ENCODE peak calls at places on chromosome 1, in six cellular contexts. J is HL-60, U is SK-N-SH, A is HepG2, I is H1, G is GM12878. H is an unnamed sample.

GRCh38 chr1:174000274-174000852 is 21.8 kb downstream of the RC3H1 start:
- DNase-seq in I (no peak), J (no peak), U (peak), A (no peak), G (no peak), H (no peak)

GRCh38 chr1:93007941-93008577 is 46.8 kb upstream of the DIPK1A start:
- DNase-seq in G (no peak), A (no peak), J (no peak), U (no peak), I (no peak), H (no peak)

GRCh38 chr1:103129255-103129654 is 20.9 kb upstream of the COL11A1 start:
- DNase-seq in U (no peak), I (no peak), J (no peak), G (no peak), A (no peak), H (no peak)

GRCh38 chr1:30001011-30001410 is 722.4 kb downstream of the MATN1 start:
- DNase-seq in I (no peak), U (no peak), G (no peak), J (no peak), A (no peak), H (no peak)

GRCh38 chr1:231410041-231410591 is 12.0 kb downstream of the EGLN1 start:
- DNase-seq in J (no peak), U (no peak), I (no peak), G (no peak), A (no peak), H (no peak)

GRCh38 chr1:1088036-1088800 is 14.1 kb upstream of the RNF223 start:
- DNase-seq in J (no peak), I (no peak), G (no peak), A (no peak), U (peak), H (no peak)

GRCh38 chr1:93598396-93598795 is 83.2 kb downstream of the BCAR3 start:
- DNase-seq in U (no peak), A (no peak), J (no peak), G (no peak), I (no peak), H (no peak)

GRCh38 chr1:19169642-19170041 is 40.4 kb downstream of the UBR4 start:
- DNase-seq in U (no peak), J (no peak), A (no peak), I (no peak), G (peak), H (peak)

GRCh38 chr1:212158912-212159796 is 123.6 kb downstream of the DTL start:
- DNase-seq in J (no peak), U (no peak), I (no peak), A (peak), G (peak), H (peak)

GRCh38 chr1:64915381-64916274 is 50.7 kb downstream of the JAK1 start:
- DNase-seq in U (peak), J (no peak), A (peak), G (no peak), I (no peak), H (no peak)

GRCh38 chr1:245480393-245481120 is 325.8 kb downstream of the KIF26B start:
- DNase-seq in I (no peak), G (no peak), A (no peak), U (no peak), J (no peak), H (no peak)

GRCh38 chr1:76053021-76053420 is 21.5 kb upstream of the ST6GALNAC3 start:
- DNase-seq in I (no peak), A (no peak), G (no peak), J (no peak), U (peak), H (no peak)

GRCh38 chr1:152461544-152461943 is 47.5 kb upstream of the CRNN start:
- DNase-seq in J (peak), U (peak), I (no peak), A (peak), G (no peak), H (peak)

GRCh38 chr1:154176341-154176740 is 15.6 kb downstream of the TPM3 start:
- DNase-seq in A (no peak), G (no peak), I (no peak), J (no peak), U (no peak), H (no peak)

GRCh38 chr1:27503961-27504587 is 14.1 kb upstream of the WASF2 start:
- DNase-seq in I (no peak), G (no peak), A (no peak), J (no peak), U (no peak), H (no peak)

GRCh38 chr1:147580200-147580557 is 38.9 kb downstream of the BCL9 start:
- DNase-seq in U (no peak), G (no peak), I (no peak), J (no peak), A (no peak), H (no peak)

GRCh38 chr1:10724948-10725852 is 71.2 kb downstream of the CASZ1 start:
- DNase-seq in J (no peak), A (no peak), G (no peak), I (no peak), U (peak), H (no peak)

GRCh38 chr1:15400627-15401026 is 9.1 kb upstream of the EFHD2 start:
- DNase-seq in U (no peak), A (no peak), I (no peak), J (no peak), G (no peak), H (no peak)

GRCh38 chr1:59141267-59141863 is 155.5 kb upstream of the FGGY start:
- DNase-seq in I (no peak), U (no peak), G (no peak), A (no peak), J (no peak), H (no peak)

GRCh38 chr1:226574044-226574443 is 25.5 kb downstream of the STUM start:
- DNase-seq in U (no peak), G (no peak), A (no peak), J (no peak), I (no peak), H (no peak)

GRCh38 chr1:12650001-12650421 is 6.1 kb downstream of the AADACL4 start:
- DNase-seq in G (no peak), A (no peak), J (no peak), U (no peak), I (no peak), H (no peak)

GRCh38 chr1:200038987-200039848 is 11.7 kb downstream of the NR5A2 start:
- DNase-seq in J (peak), U (peak), G (no peak), I (no peak), A (no peak), H (no peak)

GRCh38 chr1:17251699-17252376 is 2.9 kb downstream of the PADI3 start:
- DNase-seq in I (no peak), A (no peak), U (no peak), G (no peak), J (no peak), H (no peak)

GRCh38 chr1:6614953-6615785 is 1.6 kb downstream of the PHF13 start:
- DNase-seq in J (no peak), U (peak), G (no peak), A (no peak), I (no peak), H (peak)

GRCh38 chr1:9203623-9204022 is 31.0 kb upstream of the H6PD start:
- DNase-seq in J (no peak), A (no peak), I (no peak), U (no peak), G (no peak), H (no peak)

GRCh38 chr1:196385109-196385508 is 223.1 kb downstream of the KCNT2 start:
- DNase-seq in J (no peak), A (no peak), I (no peak), U (no peak), G (no peak), H (no peak)

GRCh38 chr1:205530116-205530515 is 25.6 kb downstream of the CDK18 start:
- DNase-seq in U (no peak), I (no peak), G (no peak), J (no peak), A (no peak), H (no peak)

GRCh38 chr1:46131727-46132528 is 501 bp downstream of the PIK3R3 start:
- DNase-seq in U (peak), J (no peak), I (no peak), G (no peak), A (no peak), H (peak)

DNA sequence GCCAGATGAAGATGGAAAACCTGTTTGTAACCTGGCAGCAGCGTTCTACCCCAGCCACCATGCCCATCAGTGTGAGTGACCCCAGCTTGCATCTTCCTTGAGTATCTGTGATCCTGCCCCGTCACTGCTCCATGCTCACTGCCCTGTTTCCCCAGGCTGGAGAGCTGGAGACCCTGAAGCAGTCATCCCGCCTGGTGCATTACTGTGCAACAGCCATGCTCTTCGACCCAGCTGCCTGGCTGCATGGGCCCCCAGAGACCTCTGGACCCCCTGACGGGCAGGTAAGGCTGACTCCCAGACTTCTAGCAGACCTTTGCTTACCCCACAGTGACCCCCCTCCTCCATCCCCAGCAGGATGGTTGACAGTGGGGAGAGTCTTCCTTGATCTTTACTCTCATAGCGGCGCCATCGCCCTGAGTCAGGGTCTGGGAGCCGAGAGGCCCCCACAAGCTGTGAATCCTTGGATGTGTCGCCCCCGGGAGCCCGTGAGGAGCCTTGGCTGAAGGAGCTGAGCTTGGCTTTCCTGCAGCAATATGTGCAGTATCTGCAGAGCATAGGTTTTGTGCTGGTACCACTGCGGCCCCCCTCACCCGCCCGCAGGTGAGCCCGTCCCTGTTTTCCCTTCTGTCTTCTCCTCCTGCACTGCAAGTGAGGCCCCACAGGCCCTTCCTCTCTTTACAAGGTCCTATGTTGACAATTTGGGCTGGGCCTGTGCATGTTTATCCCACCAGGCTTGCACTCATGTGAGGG is 10.4 kb downstream of the HYI start:
- DNase-seq in A (no peak), U (no peak), I (no peak), J (no peak), G (no peak), H (no peak)
- TF ChIP-seq GABPA in A (no peak), U (no peak), I (no peak), J (no peak), G (no peak), H (no peak)

GRCh38 chr1:209648366-209648765 is 3.9 kb downstream of the LAMB3 start:
- DNase-seq in A (no peak), G (no peak), U (no peak), I (no peak), J (no peak), H (no peak)

GRCh38 chr1:209651148-209651547 is 1.1 kb downstream of the LAMB3 start:
- DNase-seq in A (no peak), J (no peak), U (no peak), G (no peak), I (no peak), H (peak)

GRCh38 chr1:209647212-209647611 is 5.0 kb downstream of the LAMB3 start:
- DNase-seq in G (no peak), I (no peak), U (no peak), J (no peak), A (no peak), H (peak)

GRCh38 chr1:209650454-209650853 is 1.8 kb downstream of the LAMB3 start:
- DNase-seq in I (no peak), A (no peak), U (no peak), G (no peak), J (no peak), H (no peak)

GRCh38 chr1:209648931-209649776 is 3.1 kb downstream of the LAMB3 start:
- DNase-seq in A (peak), I (no peak), G (no peak), J (peak), U (no peak), H (peak)
- TF ChIP-seq GABPA in A (no peak), I (no peak), G (no peak), J (no peak), U (no peak), H (peak)

GRCh38 chr1:202624781-202625108 is 85.5 kb downstream of the SYT2 start:
- DNase-seq in J (no peak), G (no peak), U (no peak), I (no peak), A (no peak), H (no peak)
- TF ChIP-seq GABPA in J (no peak), G (no peak), U (no peak), I (no peak), A (no peak), H (no peak)

DNA sequence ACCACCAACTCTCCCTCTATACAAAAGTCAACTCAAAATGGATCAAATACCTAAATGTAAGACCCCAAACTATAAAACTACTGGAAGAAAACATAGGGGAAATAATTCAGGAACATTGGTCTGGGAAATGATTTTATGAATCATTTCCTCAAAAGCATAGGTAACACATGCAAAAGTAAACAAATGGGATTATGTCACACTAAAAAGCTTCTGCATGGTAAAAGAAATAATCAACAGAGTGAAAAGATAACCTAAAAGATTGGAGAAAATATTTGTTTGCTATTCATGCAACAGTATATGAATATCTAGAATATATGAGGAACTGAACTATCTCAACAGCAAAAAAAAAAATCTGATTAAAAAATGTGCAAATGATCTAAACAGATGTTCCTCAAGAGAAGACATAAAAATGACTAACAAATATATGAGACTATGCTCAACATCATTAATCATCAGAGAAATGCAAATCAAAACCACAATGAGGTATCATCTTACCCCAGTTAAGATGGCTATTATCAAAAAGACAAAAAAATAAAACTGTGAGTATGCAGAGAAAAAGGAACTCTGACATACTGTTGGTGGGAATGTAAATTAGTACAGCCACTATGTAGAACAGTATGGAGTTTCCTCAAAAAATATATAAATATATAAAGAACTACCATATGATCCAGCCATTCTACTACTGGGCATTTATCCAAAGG is 47.8 kb downstream of the VCAM1 start:
- DNase-seq in I (no peak), J (no peak), G (no peak), U (no peak), A (no peak), H (no peak)
- TF ChIP-seq GABPA in I (no peak), J (no peak), G (no peak), U (no peak), A (no peak), H (no peak)

GRCh38 chr1:39469150-39469549 is 22.3 kb upstream of the BMP8A start:
- DNase-seq in G (no peak), J (no peak), U (no peak), I (no peak), A (no peak), H (no peak)
- TF ChIP-seq GABPA in G (no peak), J (no peak), U (no peak), I (no peak), A (no peak), H (no peak)

GRCh38 chr1:119582801-119583200 is 65.3 kb downstream of the ZNF697 start:
- DNase-seq in I (peak), J (no peak), U (peak), G (no peak), A (peak), H (peak)
- TF ChIP-seq GABPA in I (no peak), J (no peak), U (no peak), G (no peak), A (no peak), H (no peak)